ENCODE peak calls at places on chromosome 15, in nine cellular contexts. U is mucosa of gallbladder, P is GM18507, A is RPMI8226, I is uterus, H is AG08396, E is psoas muscle, S is fibroblast of lung, X is mammary epithelial cell. B is an unnamed sample.
A peak's percentile ranks its signal among the peaks of the same experiment; 100 is the strongest.

GRCh38 chr15:48825075-48825474 is 14.2 kb upstream of the CEP152 start:
- DNase-seq in U (no peak), P (no peak), A (no peak), I (no peak), H (no peak), E (no peak), S (no peak), X (no peak), B (no peak)

GRCh38 chr15:32838338-32838737 is 120.5 kb downstream of the GREM1 start:
- DNase-seq in U (no peak), P (no peak), A (no peak), I (no peak), H (no peak), E (no peak), S (no peak), X (no peak), B (no peak)

GRCh38 chr15:28006116-28006911 is 92.8 kb downstream of the OCA2 start:
- DNase-seq in U (no peak), P (no peak), A (no peak), I (no peak), H (no peak), E (no peak), S (no peak), X (no peak), B (no peak)

GRCh38 chr15:43519207-43519606 is 1.8 kb downstream of the MAP1A start:
- DNase-seq in U (no peak), P (no peak), A (no peak), I (no peak), H (no peak), E (no peak), S (no peak), X (no peak), B (no peak)

GRCh38 chr15:69954726-69955125 is 143.0 kb downstream of the TLE3 start:
- DNase-seq in U (no peak), P (no peak), A (no peak), I (no peak), H (no peak), E (no peak), S (no peak), X (no peak), B (no peak)

GRCh38 chr15:62165029-62165792 is at the start of gene C2CD4B:
- DNase-seq in U (peak; percentile 87), P (no peak), A (peak; percentile 61), I (peak; percentile 43), H (no peak), E (peak; percentile 46), S (no peak), X (peak; percentile 12), B (no peak)

GRCh38 chr15:40959331-40960141 is 6.3 kb downstream of the CHAC1 start:
- DNase-seq in U (no peak), P (no peak), A (no peak), I (no peak), H (no peak), E (no peak), S (no peak), X (no peak), B (no peak)

GRCh38 chr15:74382004-74382816 is 14.8 kb upstream of the CYP11A1 start:
- DNase-seq in U (peak; percentile 87), P (peak; percentile 62), A (peak; percentile 90), I (peak; percentile 81), H (peak; percentile 95), E (peak; percentile 86), S (peak; percentile 69), X (peak; percentile 86), B (no peak)

GRCh38 chr15:57122080-57122845 is 203.8 kb downstream of the TCF12 start:
- DNase-seq in U (no peak), P (no peak), A (no peak), I (no peak), H (no peak), E (no peak), S (no peak), X (no peak), B (no peak)

GRCh38 chr15:56786966-56787365 is 53.7 kb upstream of the ZNF280D start:
- DNase-seq in U (no peak), P (peak; percentile 28), A (no peak), I (no peak), H (no peak), E (no peak), S (no peak), X (no peak), B (no peak)

GRCh38 chr15:73142802-73143762 is 90.8 kb downstream of the NEO1 start:
- DNase-seq in U (no peak), P (peak; percentile 35), A (no peak), I (no peak), H (no peak), E (no peak), S (no peak), X (no peak), B (peak; percentile 19)

GRCh38 chr15:77867266-77868047 is 210.1 kb downstream of the TBC1D2B start:
- DNase-seq in U (no peak), P (no peak), A (no peak), I (no peak), H (no peak), E (no peak), S (no peak), X (no peak), B (no peak)

GRCh38 chr15:42338500-42338899 is 20.8 kb upstream of the CAPN3 start:
- DNase-seq in U (no peak), P (no peak), A (no peak), I (no peak), H (no peak), E (no peak), S (no peak), X (no peak), B (no peak)

GRCh38 chr15:94523873-94524272 is 292.5 kb downstream of the MCTP2 start:
- DNase-seq in U (no peak), P (no peak), A (no peak), I (no peak), H (no peak), E (no peak), S (no peak), X (no peak), B (no peak)